ENCODE peak calls at places on chromosome 21, in four cellular contexts. E, J, K and P are unnamed samples.

GRCh38 chr21:43370888-43371570 is 55.9 kb downstream of the SIK1 start:
- DNase-seq in J (no peak), E (no peak), K (no peak), P (no peak)

GRCh38 chr21:42654179-42654912 is 925 bp downstream of the PDE9A start:
- DNase-seq in J (no peak), E (peak), K (peak), P (no peak)

GRCh38 chr21:41923641-41924342 is 30.0 kb downstream of the C2CD2 start:
- DNase-seq in K (no peak), J (no peak), E (no peak), P (no peak)

GRCh38 chr21:15701845-15702244 is 27.9 kb upstream of the USP25 start:
- DNase-seq in E (no peak), K (no peak), J (no peak), P (no peak)

GRCh38 chr21:28089599-28090421 is 902.9 kb downstream of the LTN1 start:
- DNase-seq in J (no peak), K (no peak), E (no peak), P (no peak)

GRCh38 chr21:32335601-32336575 is 37.2 kb downstream of the MRAP start:
- DNase-seq in E (no peak), J (no peak), K (peak), P (no peak)

GRCh38 chr21:39003982-39004775 is 179.1 kb downstream of the PSMG1 start:
- DNase-seq in J (peak), E (no peak), K (no peak), P (no peak)

GRCh38 chr21:23223882-23224281 is 2225.7 kb downstream of the NCAM2 start:
- DNase-seq in J (no peak), E (no peak), K (no peak), P (no peak)

GRCh38 chr21:44375686-44376320 is 22.4 kb downstream of the TRPM2 start:
- DNase-seq in E (no peak), J (no peak), K (no peak), P (no peak)

GRCh38 chr21:30579351-30579750 is 10.8 kb downstream of the KRTAP22-2 start:
- DNase-seq in K (no peak), E (no peak), J (no peak), P (no peak)

GRCh38 chr21:44364151-44365053 is 11.0 kb downstream of the TRPM2 start:
- DNase-seq in J (no peak), K (no peak), E (no peak), P (no peak)

GRCh38 chr21:36881223-36881622 is 85.2 kb downstream of the HLCS start:
- DNase-seq in K (no peak), J (no peak), E (no peak), P (no peak)

GRCh38 chr21:32412998-32413504 is 545 bp downstream of the EVA1C start:
- DNase-seq in K (peak), J (no peak), E (no peak), P (no peak)

GRCh38 chr21:45541221-45542039 is 810 bp downstream of the SLC19A1 start:
- DNase-seq in J (no peak), K (peak), E (peak), P (peak)
- TF ChIP-seq CTCF in J (no peak), K (no peak), E (no peak), P (no peak)

DNA sequence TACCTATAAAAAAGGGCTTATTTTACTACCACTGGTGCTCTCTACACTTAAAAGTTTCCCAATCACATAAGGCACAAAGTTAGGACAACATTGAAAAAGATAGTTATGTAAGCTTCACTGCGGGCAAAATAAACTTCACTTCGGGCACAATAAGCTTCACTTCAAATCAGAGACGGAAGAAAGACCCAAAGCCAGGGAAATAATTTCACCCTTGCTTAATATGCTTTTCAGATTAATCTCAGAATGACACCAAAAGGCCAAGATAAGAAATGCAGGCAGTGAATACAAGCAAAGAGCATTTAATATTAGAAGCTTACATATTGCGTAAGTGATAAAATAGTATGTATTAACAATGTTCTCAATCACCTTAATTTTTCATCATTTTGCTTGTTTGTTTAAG is 444.2 kb downstream of the SETD4 start:
- DNase-seq in J (peak), K (no peak), E (no peak), P (no peak)
- TF ChIP-seq CTCF in J (peak), K (peak), E (peak), P (peak)

DNA sequence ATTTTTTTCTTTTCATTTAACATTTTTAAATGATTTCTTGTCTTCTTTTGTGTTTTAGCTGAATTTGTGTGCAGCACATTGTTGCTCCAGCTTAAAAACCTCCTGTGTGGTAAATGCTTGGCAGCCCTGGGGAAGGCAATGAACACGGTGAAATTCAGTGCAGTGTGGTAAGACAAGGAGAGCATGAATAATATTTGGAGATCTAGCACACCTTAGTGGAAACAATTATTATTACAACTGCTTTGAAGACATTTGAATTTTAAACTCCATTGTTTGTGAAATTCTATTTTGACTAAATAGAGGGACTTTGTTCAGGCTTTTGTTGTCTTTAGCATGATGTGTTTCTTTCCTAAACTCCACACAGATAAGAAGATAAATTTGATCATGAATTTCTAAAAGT is 242.6 kb upstream of the CXADR start:
- DNase-seq in J (peak), E (no peak), K (no peak), P (peak)
- TF ChIP-seq CTCF in J (peak), E (no peak), K (peak), P (peak)

GRCh38 chr21:25639922-25640670 is 1.0 kb downstream of the JAM2 start:
- DNase-seq in J (no peak), E (peak), K (peak), P (no peak)
- TF ChIP-seq CTCF in J (no peak), E (no peak), K (no peak), P (no peak)

GRCh38 chr21:34135330-34135729 is 62.0 kb downstream of the MRPS6 start:
- DNase-seq in K (no peak), J (no peak), E (no peak), P (no peak)
- TF ChIP-seq CTCF in K (no peak), J (no peak), E (no peak), P (no peak)

GRCh38 chr21:14382486-14382834 is 486 bp downstream of the HSPA13 start:
- DNase-seq in J (no peak), E (no peak), K (peak), P (peak)

GRCh38 chr21:14376854-14377253 is 6.1 kb downstream of the HSPA13 start:
- DNase-seq in E (no peak), K (no peak), J (no peak), P (no peak)
- TF ChIP-seq CTCF in E (no peak), K (no peak), J (peak), P (no peak)